ENCODE peak calls at places on chromosomes 2 and 18, in four cellular contexts. E is dorsolateral prefrontal cortex, P is caudate nucleus, A is ascending aorta. Y is an unnamed sample.

GRCh38 chr18:26342646-26343045 is 116.4 kb downstream of the TAF4B start:
- DNase-seq in A (no peak), P (no peak), E (no peak), Y (no peak)

GRCh38 chr2:12099374-12099773 is 352.9 kb downstream of the LPIN1 start:
- DNase-seq in E (no peak), A (no peak), P (no peak), Y (no peak)

GRCh38 chr2:229387815-229388214 is 116.7 kb upstream of the PID1 start:
- DNase-seq in P (no peak), A (no peak), E (no peak), Y (no peak)

GRCh38 chr2:240569523-240569997 is 1.3 kb downstream of the RNPEPL1 start:
- DNase-seq in P (no peak), A (peak; percentile 7), E (no peak), Y (no peak)

GRCh38 chr2:25301453-25302352 is 40.0 kb downstream of the DNMT3A start:
- DNase-seq in E (no peak), P (no peak), A (no peak), Y (no peak)

GRCh38 chr2:96527990-96528679 is 8.4 kb upstream of the ARID5A start:
- DNase-seq in P (no peak), A (peak; percentile 91), E (no peak), Y (peak; percentile 81)

GRCh38 chr2:161344737-161345136 is 36.5 kb downstream of the PSMD14 start:
- DNase-seq in A (no peak), E (no peak), P (no peak), Y (no peak)

GRCh38 chr18:40529478-40529877 is 1425.6 kb upstream of the PIK3C3 start:
- DNase-seq in P (no peak), A (no peak), E (no peak), Y (no peak)

GRCh38 chr2:119175517-119175916 is 17.0 kb upstream of the C1QL2 start:
- DNase-seq in A (no peak), P (no peak), E (no peak), Y (no peak)

GRCh38 chr18:55861266-55861665 is 273.3 kb upstream of the TCF4 start:
- DNase-seq in E (peak; percentile 58), P (peak; percentile 53), A (no peak), Y (no peak)

GRCh38 chr2:54406031-54406430 is 50.1 kb upstream of the SPTBN1 start:
- DNase-seq in A (no peak), E (no peak), P (no peak), Y (no peak)

GRCh38 chr2:54403512-54404238 is 52.5 kb upstream of the SPTBN1 start:
- DNase-seq in A (no peak), P (no peak), E (no peak), Y (no peak)

GRCh38 chr2:54401592-54401991 is 54.5 kb upstream of the SPTBN1 start:
- DNase-seq in A (no peak), P (no peak), E (no peak), Y (no peak)

GRCh38 chr2:54404270-54404669 is 51.9 kb upstream of the SPTBN1 start:
- DNase-seq in E (no peak), P (no peak), A (no peak), Y (no peak)

DNA sequence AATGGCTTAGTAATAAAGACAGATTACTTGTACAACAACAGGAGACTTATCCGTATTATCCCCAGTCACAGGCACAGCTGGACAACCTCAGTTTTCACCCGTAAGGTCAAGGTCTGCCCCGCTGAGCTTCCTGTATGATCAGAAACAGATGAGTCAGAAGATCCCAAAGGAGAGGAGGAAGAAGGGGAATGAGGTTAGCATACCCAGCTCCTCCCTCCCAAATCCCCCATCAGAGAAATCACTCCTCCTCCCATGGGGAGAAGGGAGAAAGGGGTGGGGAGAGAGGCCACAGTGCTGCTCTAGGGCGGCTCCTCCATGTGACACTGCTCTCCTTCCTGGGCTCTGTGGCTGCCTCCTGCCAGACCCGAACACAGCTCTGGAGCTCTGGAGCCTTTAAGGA is 53.8 kb upstream of the SPTBN1 start:
- DNase-seq in P (no peak), E (no peak), A (no peak), Y (peak; percentile 4)
- H3K27ac ChIP-seq in P (no peak overlapping the region), E (peak overlapping the region; percentile 80), A (peak overlapping the region; percentile 50), Y (peak overlapping the region; percentile 41)

DNA sequence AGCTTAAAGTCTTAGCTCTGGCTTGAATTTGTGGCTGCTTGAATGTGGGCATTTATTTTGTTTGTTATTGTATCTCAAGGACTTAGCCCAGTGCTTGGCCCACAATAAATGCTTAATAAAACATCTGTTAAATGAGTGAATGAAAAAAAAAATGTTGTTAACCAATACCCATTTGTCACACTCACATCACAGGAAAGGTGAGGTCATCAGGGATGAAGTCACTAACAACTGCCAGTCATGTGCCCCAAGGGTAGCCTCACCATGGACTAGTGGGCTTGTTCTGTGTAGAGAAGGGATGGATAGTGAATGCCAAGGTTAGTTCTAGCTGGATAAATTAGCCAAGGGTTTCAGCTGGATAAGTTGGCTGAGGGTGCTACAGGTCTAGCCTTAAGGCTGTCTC is 3.0 kb downstream of the NRBP1 start:
- DNase-seq in A (no peak), E (no peak), P (no peak), Y (no peak)
- H3K27ac ChIP-seq in A (no peak overlapping the region), E (no peak overlapping the region), P (no peak overlapping the region), Y (no peak overlapping the region)

GRCh38 chr2:9264301-9264700 is 57.7 kb downstream of the ASAP2 start:
- DNase-seq in P (no peak), E (no peak), A (no peak), Y (no peak)
- H3K27ac ChIP-seq in P (no peak overlapping the region), E (no peak overlapping the region), A (peak overlapping the region; percentile 40), Y (no peak overlapping the region)

GRCh38 chr18:74252032-74252380 is 39.8 kb downstream of the CYB5A start:
- DNase-seq in E (no peak), P (no peak), A (no peak), Y (no peak)
- H3K27ac ChIP-seq in E (no peak overlapping the region), P (no peak overlapping the region), A (no peak overlapping the region), Y (no peak overlapping the region)

GRCh38 chr2:77025714-77026113 is 496.5 kb downstream of the LRRTM4 start:
- DNase-seq in P (no peak), A (no peak), E (no peak), Y (no peak)
- H3K27ac ChIP-seq in P (no peak overlapping the region), A (no peak overlapping the region), E (no peak overlapping the region), Y (no peak overlapping the region)

GRCh38 chr2:181639686-181640085 is 17.2 kb downstream of the CERKL start:
- DNase-seq in E (no peak), P (no peak), A (no peak), Y (no peak)
- H3K27ac ChIP-seq in E (no peak overlapping the region), P (no peak overlapping the region), A (no peak overlapping the region), Y (no peak overlapping the region)